ENCODE peak calls at places on chromosomes 3 and 15, in seven cellular contexts. P, N, O, F, I, U and M are unnamed samples.

GRCh38 chr3:170442945-170443344 is 24.3 kb downstream of the CLDN11 start:
- DNase-seq in F (no peak), O (no peak), U (no peak), P (no peak), N (no peak), I (no peak), M (no peak)

GRCh38 chr3:98626151-98626550 is 32.7 kb upstream of the CPOX start:
- DNase-seq in N (no peak), U (no peak), F (no peak), O (no peak), I (no peak), P (no peak), M (no peak)

GRCh38 chr3:46824561-46824960 is 38.7 kb downstream of the MYL3 start:
- DNase-seq in P (no peak), F (no peak), N (no peak), O (no peak), I (no peak), U (no peak), M (no peak)

GRCh38 chr3:1183320-1184048 is 90.7 kb downstream of the CNTN6 start:
- DNase-seq in O (peak), F (peak), U (no peak), N (no peak), I (no peak), P (peak), M (peak)

GRCh38 chr3:130480736-130481135 is 36.2 kb upstream of the COL6A6 start:
- DNase-seq in U (no peak), N (peak), F (peak), I (no peak), O (peak), P (peak), M (peak)

GRCh38 chr3:51388286-51389029 is 2.6 kb upstream of the RBM15B start:
- DNase-seq in F (no peak), N (no peak), P (no peak), O (no peak), I (no peak), U (no peak), M (peak)

GRCh38 chr3:5298453-5298852 is 110.9 kb downstream of the EDEM1 start:
- DNase-seq in N (no peak), O (peak), P (no peak), U (peak), F (no peak), I (no peak), M (peak)

GRCh38 chr3:32239638-32240550 is 1.4 kb downstream of the CMTM8 start:
- DNase-seq in U (peak), N (peak), F (no peak), P (peak), I (peak), O (peak), M (peak)

GRCh38 chr15:33468740-33469139 is 158.0 kb downstream of the RYR3 start:
- DNase-seq in O (no peak), F (no peak), U (no peak), I (no peak), P (no peak), N (no peak), M (no peak)

GRCh38 chr15:63374686-63375520 is 6.7 kb downstream of the CA12 start:
- DNase-seq in N (peak), U (no peak), O (peak), I (no peak), F (peak), P (peak), M (peak)

GRCh38 chr3:180626844-180627243 is 24.9 kb downstream of the TTC14 start:
- DNase-seq in F (no peak), O (no peak), I (no peak), N (no peak), P (no peak), U (no peak), M (no peak)

GRCh38 chr3:32837366-32837765 is 19.6 kb downstream of the TRIM71 start:
- DNase-seq in I (no peak), P (no peak), F (no peak), N (no peak), O (no peak), U (no peak), M (no peak)

GRCh38 chr3:128545120-128545752 is 52.2 kb upstream of the GATA2 start:
- DNase-seq in P (no peak), I (no peak), F (no peak), O (no peak), N (no peak), U (no peak), M (no peak)

GRCh38 chr3:123126051-123126450 is 59.2 kb downstream of the PDIA5 start:
- DNase-seq in F (no peak), O (no peak), P (no peak), U (no peak), N (no peak), I (no peak), M (no peak)

GRCh38 chr15:23385886-23386430 is 31.4 kb downstream of the GOLGA8S start:
- DNase-seq in I (no peak), U (no peak), F (no peak), O (no peak), N (no peak), P (no peak), M (no peak)

GRCh38 chr3:195001961-195002861 is 268.7 kb downstream of the XXYLT1 start:
- DNase-seq in P (no peak), I (peak), O (peak), F (peak), N (peak), U (peak), M (peak)

GRCh38 chr3:53856964-53857363 is 10.6 kb downstream of the IL17RB start:
- DNase-seq in U (no peak), N (no peak), P (no peak), O (no peak), F (no peak), I (no peak), M (no peak)

GRCh38 chr3:43389388-43390254 is 103.3 kb downstream of the SNRK start:
- DNase-seq in U (no peak), O (peak), I (peak), N (no peak), F (peak), P (peak), M (peak)

GRCh38 chr3:39254806-39255449 is 24.9 kb downstream of the CX3CR1 start:
- DNase-seq in I (no peak), F (peak), U (peak), N (no peak), P (no peak), O (peak), M (peak)

GRCh38 chr15:82999905-83000671 is 11.4 kb downstream of the C15orf40 start:
- DNase-seq in I (peak), N (peak), O (peak), F (peak), U (peak), P (peak), M (peak)

GRCh38 chr15:88533376-88533775 is 13.1 kb downstream of the DET1 start:
- DNase-seq in N (no peak), U (no peak), I (no peak), P (no peak), F (no peak), O (no peak), M (no peak)

GRCh38 chr15:28086175-28086703 is 12.9 kb downstream of the OCA2 start:
- DNase-seq in O (peak), P (peak), I (peak), U (peak), F (peak), N (peak), M (peak)

GRCh38 chr3:171206283-171206682 is 179.8 kb upstream of the SLC2A2 start:
- DNase-seq in F (no peak), O (peak), I (no peak), U (no peak), N (no peak), P (no peak), M (peak)

GRCh38 chr15:86034904-86035303 is 44.8 kb upstream of the AGBL1 start:
- DNase-seq in P (no peak), F (no peak), U (no peak), N (no peak), I (no peak), O (no peak), M (no peak)

GRCh38 chr3:40780801-40781406 is 256.1 kb downstream of the ZNF621 start:
- DNase-seq in I (no peak), U (no peak), O (peak), P (peak), N (peak), F (peak), M (no peak)

GRCh38 chr15:56817266-56817665 is 84.0 kb upstream of the ZNF280D start:
- DNase-seq in I (no peak), O (peak), P (no peak), N (peak), F (peak), U (no peak), M (peak)

GRCh38 chr3:66029443-66029842 is 9.3 kb downstream of the MAGI1 start:
- DNase-seq in P (no peak), N (no peak), U (no peak), F (no peak), I (no peak), O (peak), M (peak)

GRCh38 chr15:57364282-57365007 is 11.9 kb upstream of the CGNL1 start:
- DNase-seq in F (no peak), I (no peak), P (no peak), O (no peak), N (no peak), U (no peak), M (no peak)

GRCh38 chr3:150519026-150519425 is 27.3 kb downstream of the SERP1 start:
- DNase-seq in O (no peak), N (no peak), I (no peak), P (no peak), U (no peak), F (no peak), M (peak)

GRCh38 chr15:64905119-64905831 is 6.4 kb upstream of the ANKDD1A start:
- DNase-seq in F (peak), U (peak), N (no peak), I (peak), P (no peak), O (no peak), M (peak)

GRCh38 chr15:39397883-39398282 is 183.0 kb upstream of the THBS1 start:
- DNase-seq in U (no peak), P (no peak), O (no peak), N (no peak), F (no peak), I (peak), M (peak)

GRCh38 chr15:40366204-40367037 is 8.4 kb downstream of the DISP2 start:
- DNase-seq in O (no peak), P (no peak), N (peak), U (no peak), I (no peak), F (no peak), M (no peak)

GRCh38 chr3:9420850-9421549 is 23.6 kb downstream of the SETD5 start:
- DNase-seq in F (peak), O (peak), I (no peak), U (no peak), P (no peak), N (no peak), M (peak)

GRCh38 chr3:195697582-195698324 is 23.0 kb upstream of the MUC20 start:
- DNase-seq in N (no peak), F (peak), O (peak), U (no peak), I (no peak), P (peak), M (peak)

GRCh38 chr3:27800261-27800660 is 78.1 kb upstream of the EOMES start:
- DNase-seq in F (no peak), U (no peak), P (no peak), I (no peak), O (no peak), N (no peak), M (no peak)